ENCODE peak calls at places on chromosomes 7 and 10, in ten cellular contexts. E is endothelial cell of umbilical vein; U is tibial artery; I is osteoblast; G is transverse colon; X is right lobe of liver; L is effector memory CD4-positive, alpha-beta T cell; Z is psoas muscle; B is lung; N is spleen. P is an unnamed sample.

GRCh38 chr10:116691544-116692126 is 50.7 kb downstream of the HSPA12A start:
- DNase-seq in L (no peak), X (no peak), G (no peak), Z (no peak), I (no peak), B (no peak), U (no peak), N (peak; percentile 77), E (no peak), P (no peak)

GRCh38 chr7:1402110-1402790 is 57.0 kb downstream of the MICALL2 start:
- DNase-seq in B (no peak), X (no peak), E (no peak), N (no peak), L (no peak), I (peak; percentile 49), G (no peak), Z (peak; percentile 4), U (no peak), P (no peak)

GRCh38 chr10:76356557-76356956 is 925.1 kb downstream of the LRMDA start:
- DNase-seq in U (no peak), G (no peak), L (no peak), E (no peak), I (no peak), Z (no peak), N (no peak), B (no peak), X (no peak), P (no peak)

GRCh38 chr10:124200011-124200410 is 106.6 kb upstream of the CHST15 start:
- DNase-seq in G (no peak), N (no peak), X (no peak), Z (no peak), I (peak; percentile 3), E (no peak), U (no peak), B (no peak), L (no peak), P (no peak)

GRCh38 chr7:47337531-47337930 is 244.4 kb downstream of the TNS3 start:
- DNase-seq in U (no peak), N (peak; percentile 32), L (no peak), E (no peak), G (no peak), I (no peak), X (no peak), B (no peak), Z (no peak), P (peak; percentile 34)

GRCh38 chr7:150465414-150465813 is 15.0 kb downstream of the GIMAP8 start:
- DNase-seq in E (peak; percentile 27), B (no peak), N (no peak), I (no peak), G (no peak), U (no peak), L (no peak), X (no peak), Z (no peak), P (no peak)

GRCh38 chr10:287814-288213 is 152.6 kb downstream of the ZMYND11 start:
- DNase-seq in U (no peak), G (no peak), B (no peak), N (no peak), L (no peak), E (no peak), I (no peak), Z (no peak), X (no peak), P (no peak)

GRCh38 chr7:121475806-121476205 is 79.7 kb upstream of the FAM3C start:
- DNase-seq in N (no peak), Z (no peak), I (no peak), X (peak; percentile 65), L (no peak), B (no peak), G (peak; percentile 68), E (no peak), U (no peak), P (no peak)

GRCh38 chr7:45578022-45578421 is 3.9 kb downstream of the ADCY1 start:
- DNase-seq in E (no peak), L (no peak), X (no peak), I (peak; percentile 52), Z (no peak), B (no peak), N (peak; percentile 40), U (no peak), G (no peak), P (no peak)

GRCh38 chr7:45579386-45579785 is 5.2 kb downstream of the ADCY1 start:
- DNase-seq in L (no peak), Z (no peak), U (no peak), B (no peak), G (no peak), X (no peak), I (no peak), N (peak; percentile 57), E (no peak), P (no peak)

GRCh38 chr7:45580053-45580872 is 6.1 kb downstream of the ADCY1 start:
- DNase-seq in G (no peak), I (peak; percentile 91), L (no peak), E (no peak), U (no peak), X (no peak), B (no peak), N (peak; percentile 70), Z (no peak), P (no peak)

GRCh38 chr7:45576249-45576929 is 2.2 kb downstream of the ADCY1 start:
- DNase-seq in L (no peak), B (no peak), Z (no peak), X (no peak), G (no peak), I (peak; percentile 90), N (peak; percentile 32), E (no peak), U (no peak), P (no peak)

DNA sequence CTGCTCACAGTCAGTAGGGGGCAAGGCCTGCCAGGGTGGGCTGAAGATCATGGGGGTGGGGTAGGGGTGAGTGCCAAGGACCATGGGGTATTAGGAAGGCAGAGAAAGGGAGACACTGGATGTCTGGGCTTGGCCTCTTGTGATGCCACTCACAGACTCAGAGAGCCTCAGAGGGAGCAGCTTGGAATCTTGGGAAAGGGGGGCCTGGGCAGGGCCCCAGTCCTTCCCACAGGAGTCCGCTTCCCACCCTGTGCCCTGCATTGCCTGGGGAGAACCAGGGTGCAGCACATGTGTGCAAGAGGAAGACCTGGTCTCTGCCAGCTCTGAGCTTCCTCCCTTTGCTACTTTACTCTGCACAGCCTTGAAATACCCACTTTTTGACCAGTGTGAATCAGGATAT is 4.3 kb downstream of the ADCY1 start:
- DNase-seq in E (no peak), Z (no peak), G (no peak), B (no peak), N (peak; percentile 47), I (no peak), L (no peak), U (no peak), X (no peak), P (no peak)
- H3K4me1 ChIP-seq in E (peaks cover 7% of the 10 kb centered on the region), Z (peaks cover 7% of the 10 kb centered on the region), G (peaks cover 9% of the 10 kb centered on the region), B (no peaks in the 10 kb centered on the region), N (peaks cover 21% of the 10 kb centered on the region), I (no peaks in the 10 kb centered on the region), L (no peaks in the 10 kb centered on the region), U (peaks cover 16% of the 10 kb centered on the region), X (no peaks in the 10 kb centered on the region), P (peaks cover 4% of the 10 kb centered on the region)

DNA sequence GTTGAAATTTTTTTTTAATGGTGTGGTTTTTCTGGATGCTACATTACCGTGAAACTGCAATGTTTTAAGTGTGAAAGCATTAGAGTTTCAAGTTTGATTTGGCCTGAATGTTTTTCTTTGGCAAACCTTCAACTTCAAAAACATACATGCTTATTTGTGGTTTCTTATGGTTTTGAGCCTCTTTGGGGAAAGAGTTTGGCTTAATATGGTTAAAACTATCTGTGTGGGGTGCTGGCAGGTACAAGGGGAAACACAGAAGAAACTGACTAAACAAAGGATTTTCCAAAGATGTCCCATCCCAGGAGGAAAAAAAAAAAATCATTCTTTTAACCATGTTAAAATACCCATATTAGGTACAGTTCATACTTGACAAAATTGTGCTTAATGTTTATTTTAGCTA is 121.1 kb downstream of the HGF start:
- DNase-seq in Z (no peak), X (no peak), E (no peak), U (no peak), B (no peak), L (no peak), G (no peak), N (no peak), I (no peak), P (no peak)
- H3K4me1 ChIP-seq in Z (no peaks in the 10 kb centered on the region), X (no peaks in the 10 kb centered on the region), E (no peaks in the 10 kb centered on the region), U (peaks cover 7% of the 10 kb centered on the region), B (no peaks in the 10 kb centered on the region), L (no peaks in the 10 kb centered on the region), G (no peaks in the 10 kb centered on the region), N (no peaks in the 10 kb centered on the region), I (peaks cover 6% of the 10 kb centered on the region), P (no peaks in the 10 kb centered on the region)

GRCh38 chr10:99984201-99984600 is 25.5 kb downstream of the DNMBP start:
- DNase-seq in X (no peak), L (no peak), E (peak; percentile 55), U (no peak), I (peak; percentile 84), N (no peak), B (no peak), Z (no peak), G (no peak), P (no peak)
- H3K4me1 ChIP-seq in X (no peaks in the 10 kb centered on the region), L (no peaks in the 10 kb centered on the region), E (peaks cover 58% of the 10 kb centered on the region), U (no peaks in the 10 kb centered on the region), I (peaks cover 17% of the 10 kb centered on the region), N (peaks cover 62% of the 10 kb centered on the region), B (peaks cover 13% of the 10 kb centered on the region), Z (peaks cover 48% of the 10 kb centered on the region), G (peaks cover 11% of the 10 kb centered on the region), P (peaks cover 38% of the 10 kb centered on the region)

GRCh38 chr7:84142726-84143125 is 51.9 kb downstream of the SEMA3A start:
- DNase-seq in U (no peak), N (no peak), L (no peak), G (no peak), I (no peak), Z (no peak), X (no peak), B (no peak), E (no peak), P (no peak)

GRCh38 chr7:84149573-84149972 is 45.0 kb downstream of the SEMA3A start:
- DNase-seq in L (no peak), N (no peak), U (no peak), I (no peak), B (no peak), E (no peak), Z (no peak), X (no peak), G (no peak), P (no peak)

GRCh38 chr7:84144480-84144879 is 50.1 kb downstream of the SEMA3A start:
- DNase-seq in I (peak; percentile 49), U (no peak), Z (no peak), N (no peak), X (no peak), E (peak; percentile 30), L (no peak), G (no peak), B (no peak), P (no peak)

GRCh38 chr7:84144935-84145334 is 49.7 kb downstream of the SEMA3A start:
- DNase-seq in E (no peak), Z (no peak), G (no peak), B (no peak), U (no peak), I (no peak), N (no peak), L (no peak), X (no peak), P (no peak)

DNA sequence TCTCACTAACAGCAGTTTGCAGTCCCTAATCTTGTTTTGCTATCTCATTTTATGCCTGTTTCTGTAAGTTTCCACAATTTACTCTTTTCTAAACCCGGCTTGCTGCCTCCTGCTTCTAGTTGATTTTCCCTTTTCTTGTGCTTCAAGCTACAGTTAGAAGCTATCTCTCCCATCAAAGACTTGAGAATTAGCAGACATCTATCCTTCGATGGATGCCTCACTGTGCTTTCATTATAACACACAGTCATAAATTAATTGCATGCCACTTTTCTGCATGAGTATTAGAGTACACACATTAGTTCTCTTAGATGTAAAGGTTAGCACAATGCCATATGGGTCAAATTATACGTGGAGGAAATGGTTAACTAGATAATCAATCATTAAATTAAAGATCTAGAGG is 48.7 kb downstream of the SEMA3A start:
- DNase-seq in N (no peak), G (no peak), I (no peak), X (no peak), E (no peak), B (no peak), L (no peak), U (no peak), Z (no peak), P (no peak)
- H3K4me1 ChIP-seq in N (peaks cover 6% of the 10 kb centered on the region), G (peaks cover 3% of the 10 kb centered on the region), I (no peaks in the 10 kb centered on the region), X (no peaks in the 10 kb centered on the region), E (peaks cover 7% of the 10 kb centered on the region), B (no peaks in the 10 kb centered on the region), L (no peaks in the 10 kb centered on the region), U (no peaks in the 10 kb centered on the region), Z (no peaks in the 10 kb centered on the region), P (no peaks in the 10 kb centered on the region)